ENCODE peak calls at places on chromosome 3, in ten cellular contexts. One of them, this sample, is unnamed.

GRCh38 chr3:98972155-98972554 is 70.7 kb upstream of the DCBLD2 start:
- DNase-seq in upper lobe of right lung: no peak
- DNase-seq in body of pancreas: no peak
- DNase-seq in psoas muscle: no peak
- DNase-seq in astrocyte: peak; percentile 99
- DNase-seq in lower lobe of right lung: no peak
- DNase-seq in GM23338: no peak
- DNase-seq in fibroblast of lung: peak; percentile 97
- DNase-seq in cardiac muscle cell: no peak
- DNase-seq in SK-N-SH: no peak
- DNase-seq in this sample: peak; percentile 86

GRCh38 chr3:102090646-102091045 is 241.3 kb downstream of the NFKBIZ start:
- DNase-seq in SK-N-SH: no peak
- DNase-seq in GM23338: no peak
- DNase-seq in astrocyte: peak; percentile 50
- DNase-seq in body of pancreas: no peak
- DNase-seq in cardiac muscle cell: no peak
- DNase-seq in psoas muscle: no peak
- DNase-seq in upper lobe of right lung: no peak
- DNase-seq in lower lobe of right lung: no peak
- DNase-seq in fibroblast of lung: no peak
- DNase-seq in this sample: peak; percentile 42

GRCh38 chr3:81242871-81243270 is 518.6 kb downstream of the GBE1 start:
- DNase-seq in GM23338: no peak
- DNase-seq in cardiac muscle cell: no peak
- DNase-seq in astrocyte: no peak
- DNase-seq in body of pancreas: no peak
- DNase-seq in upper lobe of right lung: no peak
- DNase-seq in lower lobe of right lung: no peak
- DNase-seq in fibroblast of lung: peak; percentile 38
- DNase-seq in SK-N-SH: peak; percentile 13
- DNase-seq in psoas muscle: no peak
- DNase-seq in this sample: no peak

GRCh38 chr3:139509631-139510030 is 29.9 kb downstream of the RBP1 start:
- DNase-seq in psoas muscle: no peak
- DNase-seq in SK-N-SH: no peak
- DNase-seq in upper lobe of right lung: no peak
- DNase-seq in fibroblast of lung: no peak
- DNase-seq in lower lobe of right lung: no peak
- DNase-seq in astrocyte: no peak
- DNase-seq in cardiac muscle cell: no peak
- DNase-seq in body of pancreas: no peak
- DNase-seq in GM23338: no peak
- DNase-seq in this sample: no peak

GRCh38 chr3:126538966-126539365 is 15.0 kb downstream of the CHST13 start:
- DNase-seq in astrocyte: no peak
- DNase-seq in psoas muscle: no peak
- DNase-seq in upper lobe of right lung: no peak
- DNase-seq in body of pancreas: no peak
- DNase-seq in fibroblast of lung: no peak
- DNase-seq in SK-N-SH: no peak
- DNase-seq in cardiac muscle cell: no peak
- DNase-seq in GM23338: no peak
- DNase-seq in lower lobe of right lung: no peak
- DNase-seq in this sample: no peak

GRCh38 chr3:14640157-14640562 is 11.4 kb upstream of the CCDC174 start:
- DNase-seq in SK-N-SH: no peak
- DNase-seq in GM23338: no peak
- DNase-seq in psoas muscle: no peak
- DNase-seq in fibroblast of lung: no peak
- DNase-seq in body of pancreas: no peak
- DNase-seq in astrocyte: no peak
- DNase-seq in lower lobe of right lung: no peak
- DNase-seq in upper lobe of right lung: no peak
- DNase-seq in cardiac muscle cell: no peak
- DNase-seq in this sample: no peak

GRCh38 chr3:87206635-87207034 is 20.5 kb upstream of the CHMP2B start:
- DNase-seq in upper lobe of right lung: no peak
- DNase-seq in GM23338: no peak
- DNase-seq in SK-N-SH: no peak
- DNase-seq in astrocyte: no peak
- DNase-seq in lower lobe of right lung: no peak
- DNase-seq in cardiac muscle cell: no peak
- DNase-seq in fibroblast of lung: no peak
- DNase-seq in body of pancreas: no peak
- DNase-seq in psoas muscle: no peak
- DNase-seq in this sample: no peak

GRCh38 chr3:19070325-19070724 is 78.0 kb upstream of the KCNH8 start:
- DNase-seq in astrocyte: peak; percentile 11
- DNase-seq in SK-N-SH: no peak
- DNase-seq in psoas muscle: no peak
- DNase-seq in fibroblast of lung: no peak
- DNase-seq in lower lobe of right lung: no peak
- DNase-seq in GM23338: no peak
- DNase-seq in upper lobe of right lung: no peak
- DNase-seq in cardiac muscle cell: no peak
- DNase-seq in body of pancreas: no peak
- DNase-seq in this sample: no peak

GRCh38 chr3:134186391-134186790 is 64.3 kb downstream of the RYK start:
- DNase-seq in fibroblast of lung: no peak
- DNase-seq in astrocyte: no peak
- DNase-seq in SK-N-SH: no peak
- DNase-seq in GM23338: no peak
- DNase-seq in body of pancreas: no peak
- DNase-seq in upper lobe of right lung: no peak
- DNase-seq in cardiac muscle cell: no peak
- DNase-seq in lower lobe of right lung: no peak
- DNase-seq in psoas muscle: no peak
- DNase-seq in this sample: no peak

GRCh38 chr3:187072102-187072501 is 67.2 kb downstream of the RPL39L start:
- DNase-seq in cardiac muscle cell: no peak
- DNase-seq in body of pancreas: no peak
- DNase-seq in lower lobe of right lung: no peak
- DNase-seq in GM23338: no peak
- DNase-seq in astrocyte: no peak
- DNase-seq in fibroblast of lung: no peak
- DNase-seq in psoas muscle: no peak
- DNase-seq in SK-N-SH: no peak
- DNase-seq in upper lobe of right lung: no peak
- DNase-seq in this sample: no peak
- H3K4me1 ChIP-seq in cardiac muscle cell: peaks cover 27% of the 10 kb centered on the region
- H3K4me1 ChIP-seq in body of pancreas: no peaks in the 10 kb centered on the region
- H3K4me1 ChIP-seq in lower lobe of right lung: no peaks in the 10 kb centered on the region
- H3K4me1 ChIP-seq in GM23338: peaks cover 12% of the 10 kb centered on the region
- H3K4me1 ChIP-seq in astrocyte: no peaks in the 10 kb centered on the region
- H3K4me1 ChIP-seq in fibroblast of lung: no peaks in the 10 kb centered on the region
- H3K4me1 ChIP-seq in psoas muscle: no peaks in the 10 kb centered on the region
- H3K4me1 ChIP-seq in SK-N-SH: no peaks in the 10 kb centered on the region
- H3K4me1 ChIP-seq in upper lobe of right lung: no peaks in the 10 kb centered on the region
- H3K4me1 ChIP-seq in this sample: no peaks in the 10 kb centered on the region

DNA sequence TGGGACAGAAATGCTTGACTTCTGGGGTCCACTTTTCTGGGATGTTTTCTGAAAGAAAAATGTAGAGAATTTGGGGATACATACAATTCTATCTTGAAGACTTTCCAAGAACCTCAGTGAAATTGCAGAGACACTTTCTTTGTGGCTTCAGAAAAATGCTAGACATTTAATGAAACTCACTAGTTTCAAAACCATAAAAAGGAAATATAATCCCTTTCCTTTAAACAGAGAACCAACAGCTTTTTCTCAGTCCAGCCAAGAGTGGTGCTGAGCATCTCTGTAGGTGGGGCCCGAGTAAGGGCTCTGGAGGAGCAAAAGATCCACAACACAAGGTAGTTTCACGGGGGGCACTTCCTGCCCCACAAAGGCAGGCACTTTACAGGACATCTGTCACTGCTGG is 4.4 kb upstream of the GPX1 start:
- DNase-seq in SK-N-SH: no peak
- DNase-seq in fibroblast of lung: no peak
- DNase-seq in upper lobe of right lung: no peak
- DNase-seq in cardiac muscle cell: no peak
- DNase-seq in lower lobe of right lung: no peak
- DNase-seq in body of pancreas: no peak
- DNase-seq in astrocyte: peak; percentile 41
- DNase-seq in psoas muscle: no peak
- DNase-seq in GM23338: no peak
- DNase-seq in this sample: no peak
- H3K36me3 ChIP-seq in SK-N-SH: peaks cover 65% of the 10 kb centered on the region
- H3K36me3 ChIP-seq in fibroblast of lung: peaks cover 18% of the 10 kb centered on the region
- H3K36me3 ChIP-seq in upper lobe of right lung: peaks cover 86% of the 10 kb centered on the region
- H3K36me3 ChIP-seq in cardiac muscle cell: peaks cover 31% of the 10 kb centered on the region
- H3K36me3 ChIP-seq in lower lobe of right lung: peaks cover 84% of the 10 kb centered on the region
- H3K36me3 ChIP-seq in body of pancreas: no peaks in the 10 kb centered on the region
- H3K36me3 ChIP-seq in astrocyte: peaks cover 43% of the 10 kb centered on the region
- H3K36me3 ChIP-seq in psoas muscle: peaks cover 7% of the 10 kb centered on the region
- H3K36me3 ChIP-seq in GM23338: peaks cover 31% of the 10 kb centered on the region
- H3K36me3 ChIP-seq in this sample: peaks cover 86% of the 10 kb centered on the region

GRCh38 chr3:41418961-41419691 is 219.8 kb downstream of the CTNNB1 start:
- DNase-seq in cardiac muscle cell: no peak
- DNase-seq in fibroblast of lung: peak; percentile 80
- DNase-seq in astrocyte: peak; percentile 56
- DNase-seq in upper lobe of right lung: no peak
- DNase-seq in GM23338: peak; percentile 38
- DNase-seq in SK-N-SH: no peak
- DNase-seq in body of pancreas: no peak
- DNase-seq in psoas muscle: no peak
- DNase-seq in lower lobe of right lung: no peak
- DNase-seq in this sample: no peak
- H3K27ac ChIP-seq in cardiac muscle cell: no peak overlapping the region
- H3K27ac ChIP-seq in fibroblast of lung: no peak overlapping the region
- H3K27ac ChIP-seq in astrocyte: no peak overlapping the region
- H3K27ac ChIP-seq in upper lobe of right lung: no peak overlapping the region
- H3K27ac ChIP-seq in GM23338: no peak overlapping the region
- H3K27ac ChIP-seq in SK-N-SH: no peak overlapping the region
- H3K27ac ChIP-seq in body of pancreas: no peak overlapping the region
- H3K27ac ChIP-seq in psoas muscle: no peak overlapping the region
- H3K27ac ChIP-seq in lower lobe of right lung: no peak overlapping the region
- H3K27ac ChIP-seq in this sample: no peak overlapping the region

GRCh38 chr3:149090907-149091306 is 4.6 kb upstream of the HLTF start:
- DNase-seq in lower lobe of right lung: no peak
- DNase-seq in fibroblast of lung: no peak
- DNase-seq in body of pancreas: no peak
- DNase-seq in cardiac muscle cell: no peak
- DNase-seq in upper lobe of right lung: no peak
- DNase-seq in SK-N-SH: no peak
- DNase-seq in astrocyte: no peak
- DNase-seq in psoas muscle: no peak
- DNase-seq in GM23338: no peak
- DNase-seq in this sample: no peak
- H3K4me1 ChIP-seq in lower lobe of right lung: peaks cover 4% of the 10 kb centered on the region
- H3K4me1 ChIP-seq in fibroblast of lung: no peaks in the 10 kb centered on the region
- H3K4me1 ChIP-seq in body of pancreas: peaks cover 5% of the 10 kb centered on the region
- H3K4me1 ChIP-seq in cardiac muscle cell: no peaks in the 10 kb centered on the region
- H3K4me1 ChIP-seq in upper lobe of right lung: peaks cover 3% of the 10 kb centered on the region
- H3K4me1 ChIP-seq in SK-N-SH: no peaks in the 10 kb centered on the region
- H3K4me1 ChIP-seq in astrocyte: no peaks in the 10 kb centered on the region
- H3K4me1 ChIP-seq in psoas muscle: no peaks in the 10 kb centered on the region
- H3K4me1 ChIP-seq in GM23338: no peaks in the 10 kb centered on the region
- H3K4me1 ChIP-seq in this sample: peaks cover 3% of the 10 kb centered on the region

GRCh38 chr3:194447657-194448056 is 39.1 kb downstream of the ATP13A3 start:
- DNase-seq in lower lobe of right lung: no peak
- DNase-seq in upper lobe of right lung: no peak
- DNase-seq in astrocyte: no peak
- DNase-seq in SK-N-SH: no peak
- DNase-seq in cardiac muscle cell: no peak
- DNase-seq in GM23338: no peak
- DNase-seq in fibroblast of lung: no peak
- DNase-seq in body of pancreas: no peak
- DNase-seq in psoas muscle: no peak
- DNase-seq in this sample: no peak
- H3K36me3 ChIP-seq in lower lobe of right lung: peaks cover 88% of the 10 kb centered on the region
- H3K36me3 ChIP-seq in upper lobe of right lung: peaks cover 79% of the 10 kb centered on the region
- H3K36me3 ChIP-seq in astrocyte: peaks cover 55% of the 10 kb centered on the region
- H3K36me3 ChIP-seq in SK-N-SH: peaks cover 86% of the 10 kb centered on the region
- H3K36me3 ChIP-seq in cardiac muscle cell: peaks cover 92% of the 10 kb centered on the region
- H3K36me3 ChIP-seq in GM23338: peaks cover 52% of the 10 kb centered on the region
- H3K36me3 ChIP-seq in fibroblast of lung: peaks cover 11% of the 10 kb centered on the region
- H3K36me3 ChIP-seq in body of pancreas: peaks cover 5% of the 10 kb centered on the region
- H3K36me3 ChIP-seq in psoas muscle: peaks cover 7% of the 10 kb centered on the region
- H3K36me3 ChIP-seq in this sample: peaks cover 88% of the 10 kb centered on the region

GRCh38 chr3:97901327-97902295 is 70.6 kb downstream of the RIOX2 start:
- DNase-seq in astrocyte: no peak
- DNase-seq in fibroblast of lung: peak; percentile 9
- DNase-seq in GM23338: no peak
- DNase-seq in upper lobe of right lung: no peak
- DNase-seq in psoas muscle: no peak
- DNase-seq in SK-N-SH: no peak
- DNase-seq in body of pancreas: no peak
- DNase-seq in cardiac muscle cell: no peak
- DNase-seq in lower lobe of right lung: no peak
- DNase-seq in this sample: no peak
- H3K27ac ChIP-seq in astrocyte: no peak overlapping the region
- H3K27ac ChIP-seq in fibroblast of lung: no peak overlapping the region
- H3K27ac ChIP-seq in GM23338: no peak overlapping the region
- H3K27ac ChIP-seq in upper lobe of right lung: peak overlapping the region; percentile 15
- H3K27ac ChIP-seq in psoas muscle: peak overlapping the region; percentile 25
- H3K27ac ChIP-seq in SK-N-SH: no peak overlapping the region
- H3K27ac ChIP-seq in body of pancreas: peak overlapping the region; percentile 3
- H3K27ac ChIP-seq in cardiac muscle cell: no peak overlapping the region
- H3K27ac ChIP-seq in lower lobe of right lung: peak overlapping the region; percentile 57
- H3K27ac ChIP-seq in this sample: no peak overlapping the region

GRCh38 chr3:124850633-124851032 is 36.5 kb downstream of the ITGB5 start:
- DNase-seq in fibroblast of lung: no peak
- DNase-seq in astrocyte: peak; percentile 74
- DNase-seq in lower lobe of right lung: no peak
- DNase-seq in body of pancreas: no peak
- DNase-seq in psoas muscle: peak; percentile 51
- DNase-seq in upper lobe of right lung: no peak
- DNase-seq in GM23338: no peak
- DNase-seq in SK-N-SH: no peak
- DNase-seq in cardiac muscle cell: no peak
- DNase-seq in this sample: no peak
- H3K4me1 ChIP-seq in fibroblast of lung: peaks cover 10% of the 10 kb centered on the region
- H3K4me1 ChIP-seq in astrocyte: peaks cover 29% of the 10 kb centered on the region
- H3K4me1 ChIP-seq in lower lobe of right lung: peaks cover 15% of the 10 kb centered on the region
- H3K4me1 ChIP-seq in body of pancreas: no peaks in the 10 kb centered on the region
- H3K4me1 ChIP-seq in psoas muscle: peaks cover 6% of the 10 kb centered on the region
- H3K4me1 ChIP-seq in upper lobe of right lung: peaks cover 15% of the 10 kb centered on the region
- H3K4me1 ChIP-seq in GM23338: peaks cover 31% of the 10 kb centered on the region
- H3K4me1 ChIP-seq in SK-N-SH: peaks cover 41% of the 10 kb centered on the region
- H3K4me1 ChIP-seq in cardiac muscle cell: no peaks in the 10 kb centered on the region
- H3K4me1 ChIP-seq in this sample: peaks cover 17% of the 10 kb centered on the region

This sample was measured in SJSA1.